ENCODE peak calls at places on chromosomes 5 and 9, in six cellular contexts. C, L, P, B, Z and A are unnamed samples.

GRCh38 chr5:142677212-142677611 is 8.7 kb downstream of the FGF1 start:
- DNase-seq in C (no peak), L (no peak), P (no peak), B (no peak), Z (no peak), A (no peak)

GRCh38 chr5:90915393-90915792 is 356.8 kb downstream of the ADGRV1 start:
- DNase-seq in C (no peak), L (no peak), P (no peak), B (no peak), Z (no peak), A (no peak)

GRCh38 chr5:96432245-96433065 is 593 bp downstream of the PCSK1 start:
- DNase-seq in C (no peak), L (peak), P (no peak), B (no peak), Z (no peak), A (no peak)

GRCh38 chr5:56319281-56320242 is 86.4 kb upstream of the ANKRD55 start:
- DNase-seq in C (no peak), L (no peak), P (no peak), B (no peak), Z (no peak), A (no peak)

GRCh38 chr5:94807985-94808384 is 189.5 kb downstream of the SLF1 start:
- DNase-seq in C (no peak), L (no peak), P (no peak), B (no peak), Z (no peak), A (no peak)

GRCh38 chr9:116628706-116629105 is 58.4 kb upstream of the TRIM32 start:
- DNase-seq in C (no peak), L (no peak), P (no peak), B (no peak), Z (no peak), A (peak)

GRCh38 chr9:96025995-96026572 is 150.6 kb downstream of the ERCC6L2 start:
- DNase-seq in C (no peak), L (no peak), P (no peak), B (peak), Z (no peak), A (no peak)

GRCh38 chr9:26603637-26604036 is 289.0 kb downstream of the CAAP1 start:
- DNase-seq in C (no peak), L (no peak), P (no peak), B (no peak), Z (no peak), A (no peak)

GRCh38 chr5:138685052-138685755 is 68.0 kb upstream of the CTNNA1 start:
- DNase-seq in C (no peak), L (no peak), P (no peak), B (no peak), Z (no peak), A (no peak)

GRCh38 chr5:170414786-170415185 is 25.6 kb upstream of the KCNMB1 start:
- DNase-seq in C (no peak), L (no peak), P (no peak), B (no peak), Z (no peak), A (no peak)

GRCh38 chr5:170408189-170408588 is 19.0 kb upstream of the KCNMB1 start:
- DNase-seq in C (no peak), L (peak), P (no peak), B (no peak), Z (no peak), A (no peak)

GRCh38 chr5:170413897-170414296 is 24.7 kb upstream of the KCNMB1 start:
- DNase-seq in C (no peak), L (no peak), P (no peak), B (no peak), Z (no peak), A (no peak)

GRCh38 chr5:170408866-170409265 is 19.7 kb upstream of the KCNMB1 start:
- DNase-seq in C (no peak), L (no peak), P (no peak), B (no peak), Z (no peak), A (no peak)

GRCh38 chr5:170411100-170411499 is 21.9 kb upstream of the KCNMB1 start:
- DNase-seq in C (no peak), L (no peak), P (no peak), B (peak), Z (no peak), A (no peak)
- TF ChIP-seq CTCF in C (no peak), L (no peak), P (no peak), B (peak), Z (peak), A (no peak)

GRCh38 chr5:155905359-155905758 is 421.6 kb upstream of the SGCD start:
- DNase-seq in C (no peak), L (no peak), P (no peak), B (no peak), Z (no peak), A (no peak)

GRCh38 chr5:155908543-155908942 is 418.4 kb upstream of the SGCD start:
- DNase-seq in C (no peak), L (no peak), P (no peak), B (no peak), Z (no peak), A (no peak)

DNA sequence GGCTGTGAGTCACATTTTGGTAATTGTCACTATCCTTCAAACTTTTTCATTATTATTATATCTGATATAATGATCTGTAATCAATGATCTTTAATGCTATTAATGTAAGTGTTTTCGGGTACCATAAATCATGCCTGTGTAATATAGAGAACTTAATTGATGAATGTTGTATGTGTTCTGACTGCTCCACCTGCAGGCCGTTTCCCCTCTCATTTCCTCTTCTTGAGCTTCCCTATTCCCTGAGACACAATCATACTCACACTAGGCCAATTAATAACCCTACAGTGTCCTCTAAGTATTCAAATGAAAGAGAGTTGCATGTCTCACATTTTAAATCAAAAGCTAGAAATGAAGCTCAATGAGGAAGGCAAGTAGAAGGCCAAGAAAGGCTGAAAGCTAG is 420.9 kb upstream of the SGCD start:
- DNase-seq in C (no peak), L (no peak), P (no peak), B (no peak), Z (no peak), A (no peak)
- TF ChIP-seq CTCF in C (no peak), L (no peak), P (no peak), B (no peak), Z (no peak), A (peak)

GRCh38 chr5:143723159-143723558 is 88.8 kb upstream of the HMHB1 start:
- DNase-seq in C (no peak), L (no peak), P (no peak), B (no peak), Z (no peak), A (no peak)

GRCh38 chr5:143721960-143722359 is 90.0 kb upstream of the HMHB1 start:
- DNase-seq in C (no peak), L (peak), P (no peak), B (no peak), Z (no peak), A (no peak)

GRCh38 chr5:143716856-143717255 is 95.1 kb upstream of the HMHB1 start:
- DNase-seq in C (no peak), L (no peak), P (no peak), B (no peak), Z (no peak), A (no peak)

GRCh38 chr5:143717400-143717799 is 94.6 kb upstream of the HMHB1 start:
- DNase-seq in C (peak), L (peak), P (no peak), B (no peak), Z (no peak), A (no peak)

GRCh38 chr5:143720689-143721088 is 91.3 kb upstream of the HMHB1 start:
- DNase-seq in C (no peak), L (no peak), P (no peak), B (no peak), Z (no peak), A (no peak)
- TF ChIP-seq CTCF in C (no peak), L (no peak), P (no peak), B (no peak), Z (no peak), A (no peak)

DNA sequence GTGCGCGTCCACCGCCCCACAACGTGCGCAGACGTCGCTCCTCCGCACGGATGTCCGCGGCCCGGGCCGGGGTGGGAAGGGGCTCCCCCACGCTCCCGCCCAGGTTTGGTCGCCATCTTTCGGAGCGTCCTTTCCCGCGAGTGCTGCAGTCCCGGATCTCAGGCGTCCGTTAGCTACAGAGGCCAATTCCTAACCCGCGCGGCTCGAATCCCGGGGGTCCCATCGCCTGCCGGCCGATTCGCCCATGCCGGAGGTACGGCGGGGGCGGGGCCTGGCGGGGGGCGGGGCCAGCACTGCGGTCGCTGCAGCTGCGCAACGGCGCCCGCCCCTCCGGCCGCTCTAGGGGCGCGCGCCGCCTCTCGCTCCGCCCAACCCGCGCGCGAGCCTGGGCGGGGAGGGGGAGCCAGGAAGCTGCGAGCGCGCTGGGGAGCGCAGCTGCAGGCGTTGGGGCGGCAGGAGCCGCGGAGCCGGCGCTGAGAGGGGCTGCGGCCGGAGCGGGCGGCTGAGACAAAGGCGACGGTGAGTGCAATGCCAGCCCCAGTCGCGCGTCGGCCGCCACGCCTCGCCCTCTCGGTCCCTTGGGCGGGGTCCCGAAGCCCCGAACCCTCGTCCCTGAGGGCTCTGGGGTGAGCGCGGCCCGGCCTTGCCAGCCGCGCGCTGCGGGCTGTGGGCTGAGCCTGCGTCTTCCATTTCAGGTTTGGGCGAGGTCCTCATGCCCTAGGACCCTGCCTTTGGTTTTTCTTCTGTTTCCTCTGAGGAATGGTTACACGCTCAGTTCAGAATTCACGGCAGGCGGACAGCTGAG is at the start of gene CDC42SE2:
- DNase-seq in C (peak), L (peak), P (peak), B (peak), Z (peak), A (no peak)
- TF ChIP-seq CTCF in C (no peak), L (no peak), P (peak), B (no peak), Z (no peak), A (no peak)

GRCh38 chr5:169226904-169227303 is 74.0 kb downstream of the SLIT3 start:
- DNase-seq in C (no peak), L (no peak), P (no peak), B (no peak), Z (no peak), A (no peak)
- TF ChIP-seq CTCF in C (no peak), L (no peak), P (no peak), B (no peak), Z (no peak), A (no peak)

DNA sequence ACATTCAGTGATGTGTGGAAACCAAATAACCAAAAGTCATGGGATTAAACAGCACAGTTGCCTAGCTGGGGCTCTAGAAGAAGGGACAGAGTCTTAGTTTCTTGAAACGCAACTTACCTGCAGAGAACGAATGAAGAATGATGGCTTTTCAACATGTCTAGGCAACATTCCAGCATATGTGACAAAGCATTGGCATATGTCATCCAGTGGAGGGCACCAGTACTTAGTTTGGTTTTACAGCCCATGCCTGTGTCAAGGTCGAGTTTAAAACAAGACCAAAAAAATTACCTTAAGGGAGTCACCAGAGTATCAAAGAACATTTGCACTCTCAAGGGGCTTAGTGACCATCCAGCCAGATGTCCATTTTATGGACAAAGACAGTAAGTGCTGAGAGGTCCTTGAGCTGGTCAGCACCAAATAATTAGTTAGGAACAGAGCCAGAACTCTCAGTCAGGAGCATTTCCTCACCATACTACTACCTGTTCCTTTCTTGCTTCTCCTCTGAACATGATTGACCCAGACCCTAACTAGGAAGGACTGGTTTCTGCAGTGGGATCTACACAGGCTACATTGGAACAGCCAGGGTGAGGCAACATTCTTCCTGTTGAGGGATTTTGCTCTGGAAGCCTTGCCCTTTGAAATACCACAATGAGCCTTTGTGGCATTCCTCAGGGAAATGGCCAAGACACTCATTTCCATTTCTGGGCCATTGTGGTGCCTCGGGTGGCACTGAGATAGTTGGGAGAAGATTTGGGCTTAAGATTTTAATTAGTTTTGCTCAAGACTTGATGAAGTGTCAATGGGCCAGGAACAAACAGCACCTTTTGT is 75.4 kb upstream of the ANKH start:
- DNase-seq in C (no peak), L (no peak), P (peak), B (peak), Z (peak), A (no peak)
- TF ChIP-seq CTCF in C (no peak), L (peak), P (peak), B (peak), Z (peak), A (peak)

GRCh38 chr5:180618830-180619562 is 27.7 kb upstream of the SCGB3A1 start:
- DNase-seq in C (peak), L (peak), P (no peak), B (no peak), Z (peak), A (no peak)
- TF ChIP-seq CTCF in C (peak), L (peak), P (no peak), B (no peak), Z (peak), A (peak)

GRCh38 chr9:130321539-130321938 is 56.0 kb downstream of the HMCN2 start:
- DNase-seq in C (no peak), L (no peak), P (no peak), B (no peak), Z (no peak), A (no peak)

GRCh38 chr9:130319300-130319699 is 53.7 kb downstream of the HMCN2 start:
- DNase-seq in C (no peak), L (no peak), P (no peak), B (no peak), Z (no peak), A (no peak)

GRCh38 chr9:130321082-130321481 is 55.5 kb downstream of the HMCN2 start:
- DNase-seq in C (no peak), L (no peak), P (no peak), B (no peak), Z (no peak), A (no peak)

GRCh38 chr9:130319944-130320696 is 54.6 kb downstream of the HMCN2 start:
- DNase-seq in C (no peak), L (no peak), P (no peak), B (no peak), Z (no peak), A (no peak)

DNA sequence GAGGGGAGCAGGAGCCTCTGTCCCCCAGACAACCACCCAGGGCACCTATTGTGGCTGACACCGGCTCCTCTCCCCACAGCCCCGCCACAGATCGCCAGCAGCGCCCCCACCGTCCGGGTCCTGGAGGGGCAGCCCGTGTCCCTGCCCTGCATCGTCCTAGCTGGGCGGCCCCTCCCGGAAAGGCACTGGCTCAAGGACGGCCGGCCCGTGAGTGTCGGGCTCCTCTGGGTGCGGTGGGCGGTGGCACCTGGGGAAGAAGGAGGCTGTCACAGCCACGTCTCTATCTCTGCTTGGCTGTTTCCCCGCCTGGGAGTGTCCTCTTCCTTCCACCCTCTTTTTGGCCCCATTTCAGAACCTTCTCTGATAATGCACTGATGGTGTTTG is 55.1 kb downstream of the HMCN2 start:
- DNase-seq in C (no peak), L (no peak), P (peak), B (no peak), Z (peak), A (no peak)
- TF ChIP-seq CTCF in C (no peak), L (peak), P (no peak), B (no peak), Z (peak), A (no peak)